ENCODE peak calls at places on chromosome 2, in four cellular contexts. V is activated CD4-positive, alpha-beta T cell treated with anti-CD3 and anti-CD28 coated beads, Interleukin-2, amount 50 U/mL, for 24 hours; W is NCI-H510A; U is NCI-H2081 treated with DMSO at 0.1 percent for 48 hours. X is an unnamed sample.

GRCh38 chr2:137437386-137437785 is 526.9 kb upstream of the HNMT start:
- DNase-seq in V (no peak), U (no peak), W (no peak), X (no peak)

GRCh38 chr2:101496279-101496678 is 21.4 kb upstream of the RFX8 start:
- DNase-seq in W (no peak), U (no peak), V (no peak), X (no peak)

GRCh38 chr2:11004206-11004605 is 92.5 kb downstream of the KCNF1 start:
- DNase-seq in W (no peak), U (no peak), V (no peak), X (peak)

GRCh38 chr2:129262934-129263333 is 716.5 kb upstream of the RAB6C start:
- DNase-seq in W (no peak), V (no peak), U (no peak), X (no peak)

GRCh38 chr2:223093436-223093839 is 41.4 kb downstream of the KCNE4 start:
- DNase-seq in W (no peak), V (no peak), U (no peak), X (peak)

GRCh38 chr2:188678921-188679320 is 295.3 kb upstream of the COL3A1 start:
- DNase-seq in V (no peak), W (no peak), U (no peak), X (peak)

GRCh38 chr2:134107402-134107801 is 146.5 kb upstream of the MGAT5 start:
- DNase-seq in W (no peak), U (no peak), V (no peak), X (no peak)

GRCh38 chr2:204665771-204666170 is 120.5 kb downstream of the PARD3B start:
- DNase-seq in W (no peak), V (no peak), U (no peak), X (no peak)

GRCh38 chr2:26846881-26847662 is 860 bp upstream of the DPYSL5 start:
- DNase-seq in V (no peak), W (no peak), U (no peak), X (no peak)

GRCh38 chr2:160402997-160403979 is 90.3 kb downstream of the RBMS1 start:
- DNase-seq in V (no peak), W (no peak), U (no peak), X (peak)

GRCh38 chr2:143026411-143027054 is 102.7 kb upstream of the ARHGAP15 start:
- DNase-seq in U (no peak), V (no peak), W (no peak), X (no peak)

GRCh38 chr2:43057026-43057741 is 169.2 kb downstream of the ZFP36L2 start:
- DNase-seq in U (peak), W (no peak), V (no peak), X (no peak)

GRCh38 chr2:128292599-128293425 is 25.9 kb downstream of the HS6ST1 start:
- DNase-seq in W (no peak), V (no peak), U (no peak), X (no peak)

GRCh38 chr2:204234879-204235278 is 298.3 kb downstream of the ICOS start:
- DNase-seq in V (no peak), W (no peak), U (no peak), X (peak)